ENCODE peak calls at places on chromosomes 6 and 20, in five cellular contexts. L, D, H, R and C are unnamed samples.

GRCh38 chr6:158869010-158869603 is 49.9 kb upstream of the EZR start:
- DNase-seq in L (no peak), D (no peak), H (no peak), R (peak), C (no peak)

GRCh38 chr6:161359617-161359945 is 85.7 kb upstream of the AGPAT4 start:
- DNase-seq in L (no peak), D (no peak), H (no peak), R (no peak), C (no peak)

GRCh38 chr20:9829835-9830234 is 9.0 kb downstream of the PAK5 start:
- DNase-seq in L (no peak), D (no peak), H (no peak), R (no peak), C (no peak)

GRCh38 chr6:136334853-136335252 is 45.2 kb upstream of the BCLAF1 start:
- DNase-seq in L (peak), D (no peak), H (peak), R (no peak), C (no peak)

GRCh38 chr20:23607497-23608245 is 2.0 kb upstream of the CST9 start:
- DNase-seq in L (no peak), D (no peak), H (no peak), R (no peak), C (no peak)

GRCh38 chr6:45187841-45188240 is 140.3 kb upstream of the RUNX2 start:
- DNase-seq in L (peak), D (no peak), H (no peak), R (no peak), C (no peak)

GRCh38 chr6:106579281-106579680 is 50.0 kb downstream of the RTN4IP1 start:
- DNase-seq in L (no peak), D (no peak), H (no peak), R (no peak), C (no peak)

GRCh38 chr20:21714297-21715192 is 9.1 kb downstream of the PAX1 start:
- DNase-seq in L (no peak), D (no peak), H (no peak), R (no peak), C (no peak)

GRCh38 chr20:19786311-19786710 is 28.3 kb downstream of the RIN2 start:
- DNase-seq in L (no peak), D (no peak), H (peak), R (no peak), C (no peak)

GRCh38 chr6:76876922-76877553 is 586.3 kb downstream of the HTR1B start:
- DNase-seq in L (no peak), D (no peak), H (peak), R (no peak), C (no peak)

GRCh38 chr20:10883166-10883565 is 209.4 kb upstream of the JAG1 start:
- DNase-seq in L (no peak), D (no peak), H (no peak), R (no peak), C (no peak)

GRCh38 chr20:39853664-39854063 is 835.4 kb downstream of the MAFB start:
- DNase-seq in L (no peak), D (no peak), H (no peak), R (no peak), C (no peak)

GRCh38 chr6:35710241-35710847 is 21.6 kb upstream of the FKBP5 start:
- DNase-seq in L (peak), D (no peak), H (no peak), R (no peak), C (no peak)

GRCh38 chr6:99013145-99013544 is 65.4 kb upstream of the FBXL4 start:
- DNase-seq in L (no peak), D (no peak), H (peak), R (no peak), C (no peak)

GRCh38 chr6:83114164-83114563 is 46.7 kb downstream of the DOP1A start:
- DNase-seq in L (no peak), D (no peak), H (no peak), R (no peak), C (no peak)